ENCODE peak calls at places on chromosomes 4 and X, in ten cellular contexts. D, C, W, B, I, H, U, N, R and S are unnamed samples.

GRCh38 chrX:55210931-55211677 is 9.0 kb upstream of the PAGE5 start:
- DNase-seq in D (no peak), C (no peak), W (no peak), B (no peak), I (no peak), H (no peak), U (no peak), N (no peak), R (no peak), S (no peak)

GRCh38 chr4:173365359-173365996 is 5.3 kb upstream of the SAP30 start:
- DNase-seq in D (no peak), C (no peak), W (no peak), B (no peak), I (no peak), H (no peak), U (no peak), N (no peak), R (no peak), S (no peak)

GRCh38 chr4:6179362-6179761 is 21.0 kb downstream of the JAKMIP1 start:
- DNase-seq in D (no peak), C (no peak), W (no peak), B (no peak), I (no peak), H (no peak), U (no peak), N (no peak), R (no peak), S (no peak)

GRCh38 chr4:22634541-22635181 is 58.1 kb upstream of the GBA3 start:
- DNase-seq in D (no peak), C (no peak), W (no peak), B (no peak), I (no peak), H (no peak), U (no peak), N (no peak), R (no peak), S (no peak)

GRCh38 chr4:128353791-128354190 is 66.2 kb upstream of the PGRMC2 start:
- DNase-seq in D (no peak), C (no peak), W (no peak), B (no peak), I (no peak), H (no peak), U (no peak), N (no peak), R (no peak), S (no peak)

GRCh38 chr4:112279025-112279881 is 6.5 kb downstream of the TIFA start:
- DNase-seq in D (no peak), C (no peak), W (no peak), B (no peak), I (no peak), H (no peak), U (no peak), N (no peak), R (no peak), S (no peak)

GRCh38 chr4:42293967-42294822 is 103.1 kb upstream of the SHISA3 start:
- DNase-seq in D (no peak), C (no peak), W (no peak), B (no peak), I (no peak), H (no peak), U (no peak), N (no peak), R (no peak), S (no peak)

GRCh38 chr4:96260071-96260682 is 420.3 kb downstream of the PDHA2 start:
- DNase-seq in D (no peak), C (peak; percentile 5), W (no peak), B (no peak), I (no peak), H (no peak), U (no peak), N (peak; percentile 41), R (no peak), S (no peak)

GRCh38 chr4:3340703-3341088 is 47.9 kb downstream of the RGS12 start:
- DNase-seq in D (no peak), C (no peak), W (no peak), B (no peak), I (peak; percentile 93), H (no peak), U (peak; percentile 81), N (no peak), R (peak; percentile 85), S (no peak)

GRCh38 chr4:155400893-155401292 is 24.1 kb upstream of the MAP9 start:
- DNase-seq in D (no peak), C (no peak), W (no peak), B (no peak), I (no peak), H (no peak), U (no peak), N (peak; percentile 22), R (no peak), S (no peak)

GRCh38 chr4:155407480-155407879 is 30.7 kb upstream of the MAP9 start:
- DNase-seq in D (no peak), C (no peak), W (no peak), B (no peak), I (no peak), H (no peak), U (no peak), N (no peak), R (no peak), S (no peak)

GRCh38 chr4:155405059-155405458 is 28.3 kb upstream of the MAP9 start:
- DNase-seq in D (peak; percentile 14), C (peak; percentile 57), W (no peak), B (no peak), I (no peak), H (no peak), U (no peak), N (no peak), R (no peak), S (no peak)

GRCh38 chr4:155402941-155403340 is 26.2 kb upstream of the MAP9 start:
- DNase-seq in D (no peak), C (no peak), W (no peak), B (no peak), I (no peak), H (no peak), U (no peak), N (peak; percentile 34), R (no peak), S (no peak)

DNA sequence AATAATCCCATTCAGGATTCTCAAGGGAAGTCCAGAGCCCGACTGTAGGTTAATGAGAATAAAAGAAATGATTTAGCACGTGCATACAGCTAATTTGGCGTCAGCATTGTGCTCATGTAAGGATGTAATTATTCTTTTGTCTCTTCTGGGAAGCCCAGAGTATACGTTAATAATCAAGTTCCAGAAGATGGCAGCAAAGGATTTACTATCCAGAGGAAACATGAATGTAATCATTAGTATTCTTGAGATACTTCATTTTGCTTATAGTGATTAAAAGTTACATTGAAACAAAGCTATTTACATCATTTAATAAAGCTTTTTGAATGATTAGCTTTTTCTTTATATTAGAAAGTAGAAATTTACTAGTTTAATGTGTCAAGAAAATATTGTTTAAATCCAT is 27.1 kb upstream of the MAP9 start:
- DNase-seq in D (peak; percentile 59), C (peak; percentile 63), W (no peak), B (peak; percentile 6), I (no peak), H (no peak), U (no peak), N (peak; percentile 65), R (no peak), S (no peak)
- TF ChIP-seq CTCF in D (peak; percentile 25), C (peak; percentile 10), W (no peak), B (peak; percentile 53), I (peak; percentile 47), H (peak; percentile 70), U (no peak), N (peak; percentile 36), R (no peak), S (peak; percentile 90)

DNA sequence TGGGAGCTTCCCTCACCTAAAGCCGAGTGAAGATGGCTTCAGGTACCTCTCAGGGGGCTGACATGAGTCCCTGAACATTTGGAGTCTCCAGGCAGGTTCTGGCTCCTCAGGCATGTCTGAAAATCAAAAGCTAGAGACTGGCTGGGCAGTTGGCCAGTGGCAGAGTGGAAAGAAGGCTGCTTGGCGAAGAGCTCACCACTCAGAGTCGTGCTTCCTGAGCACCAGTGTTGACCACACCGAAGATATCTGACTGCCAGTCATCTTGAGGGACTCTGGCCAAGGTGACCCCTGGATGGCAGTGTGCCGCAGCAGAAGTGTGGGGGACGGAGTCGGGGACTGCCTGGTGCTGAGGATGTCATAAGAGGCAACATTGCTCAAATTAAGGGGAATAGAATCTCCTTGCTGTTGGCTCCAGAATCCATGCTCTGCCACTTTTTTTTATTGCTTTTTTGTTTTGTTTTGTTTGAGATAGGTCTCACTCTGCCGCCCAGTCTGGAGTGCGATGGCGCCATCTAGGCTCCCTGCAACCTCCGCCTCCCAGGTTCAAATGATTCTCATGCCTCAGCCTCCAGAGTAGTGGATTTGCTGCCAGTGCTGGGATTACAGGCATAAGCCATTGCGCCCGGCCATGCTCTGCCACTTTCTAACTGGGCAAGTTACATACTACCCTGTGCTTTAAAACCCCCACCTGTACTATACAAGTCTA is 172.5 kb upstream of the GATB start:
- DNase-seq in D (no peak), C (no peak), W (no peak), B (no peak), I (no peak), H (no peak), U (no peak), N (no peak), R (no peak), S (no peak)
- TF ChIP-seq CTCF in D (no peak), C (no peak), W (no peak), B (no peak), I (no peak), H (no peak), U (no peak), N (no peak), R (no peak), S (peak; percentile 26)

GRCh38 chrX:135632353-135632752 is 81.1 kb upstream of the CT45A1 start:
- DNase-seq in D (no peak), C (peak; percentile 5), W (no peak), B (no peak), I (no peak), H (no peak), U (no peak), N (no peak), R (no peak), S (no peak)
- TF ChIP-seq CTCF in D (no peak), C (no peak), W (no peak), B (peak; percentile 11), I (no peak), H (no peak), U (no peak), N (no peak), R (no peak), S (no peak)

GRCh38 chr4:56871357-56871993 is 36.2 kb upstream of the REST start:
- DNase-seq in D (peak; percentile 7), C (peak; percentile 17), W (no peak), B (no peak), I (no peak), H (peak; percentile 25), U (no peak), N (no peak), R (no peak), S (peak; percentile 20)

GRCh38 chr4:56874918-56875317 is 32.8 kb upstream of the REST start:
- DNase-seq in D (no peak), C (no peak), W (no peak), B (no peak), I (no peak), H (no peak), U (no peak), N (no peak), R (no peak), S (no peak)

GRCh38 chr4:56874166-56874565 is 33.5 kb upstream of the REST start:
- DNase-seq in D (no peak), C (no peak), W (no peak), B (no peak), I (no peak), H (no peak), U (no peak), N (peak; percentile 23), R (no peak), S (no peak)

GRCh38 chr4:56876264-56876663 is 31.4 kb upstream of the REST start:
- DNase-seq in D (no peak), C (no peak), W (no peak), B (no peak), I (peak; percentile 9), H (no peak), U (no peak), N (no peak), R (no peak), S (peak; percentile 6)

GRCh38 chr4:56870927-56871326 is 36.8 kb upstream of the REST start:
- DNase-seq in D (no peak), C (peak; percentile 36), W (no peak), B (no peak), I (no peak), H (no peak), U (no peak), N (no peak), R (no peak), S (no peak)
- TF ChIP-seq CTCF in D (no peak), C (no peak), W (no peak), B (no peak), I (no peak), H (no peak), U (no peak), N (no peak), R (no peak), S (no peak)